ENCODE peak calls at places on chromosomes 6 and 20, in nine cellular contexts. One of them, this sample, is unnamed.

GRCh38 chr6:43129434-43130194 is 41.5 kb upstream of the SRF start:
- DNase-seq in NCI-H1105: no peak
- DNase-seq in stimulated activated CD8-positive, alpha-beta memory T cell treated with anti-CD3 and anti-CD28 coated beads, Interleukin-4, amount 100 ng/mL, for 1 hour: no peak
- DNase-seq in Peyer's patch: peak; percentile 62
- DNase-seq in WERI-Rb-1: peak; percentile 66
- DNase-seq in EL: peak; percentile 61
- DNase-seq in activated naive CD4-positive, alpha-beta T cell treated with anti-CD3 and anti-CD28 coated beads for 36 hours: peak; percentile 26
- DNase-seq in CD4-positive, CD25-positive, alpha-beta regulatory T cell: no peak
- DNase-seq in pons: no peak
- DNase-seq in this sample: no peak

GRCh38 chr20:21693322-21693721 is 12.1 kb upstream of the PAX1 start:
- DNase-seq in Peyer's patch: no peak
- DNase-seq in CD4-positive, CD25-positive, alpha-beta regulatory T cell: no peak
- DNase-seq in WERI-Rb-1: no peak
- DNase-seq in stimulated activated CD8-positive, alpha-beta memory T cell treated with anti-CD3 and anti-CD28 coated beads, Interleukin-4, amount 100 ng/mL, for 1 hour: no peak
- DNase-seq in EL: no peak
- DNase-seq in NCI-H1105: peak; percentile 15
- DNase-seq in activated naive CD4-positive, alpha-beta T cell treated with anti-CD3 and anti-CD28 coated beads for 36 hours: no peak
- DNase-seq in pons: no peak
- DNase-seq in this sample: no peak

GRCh38 chr6:36492621-36493020 is 49.8 kb downstream of the KCTD20 start:
- DNase-seq in NCI-H1105: no peak
- DNase-seq in Peyer's patch: no peak
- DNase-seq in activated naive CD4-positive, alpha-beta T cell treated with anti-CD3 and anti-CD28 coated beads for 36 hours: no peak
- DNase-seq in WERI-Rb-1: no peak
- DNase-seq in EL: no peak
- DNase-seq in stimulated activated CD8-positive, alpha-beta memory T cell treated with anti-CD3 and anti-CD28 coated beads, Interleukin-4, amount 100 ng/mL, for 1 hour: no peak
- DNase-seq in CD4-positive, CD25-positive, alpha-beta regulatory T cell: no peak
- DNase-seq in pons: no peak
- DNase-seq in this sample: no peak

GRCh38 chr6:37005061-37005810 is at the start of gene FGD2:
- DNase-seq in stimulated activated CD8-positive, alpha-beta memory T cell treated with anti-CD3 and anti-CD28 coated beads, Interleukin-4, amount 100 ng/mL, for 1 hour: no peak
- DNase-seq in Peyer's patch: peak; percentile 84
- DNase-seq in pons: peak; percentile 19
- DNase-seq in CD4-positive, CD25-positive, alpha-beta regulatory T cell: no peak
- DNase-seq in EL: no peak
- DNase-seq in activated naive CD4-positive, alpha-beta T cell treated with anti-CD3 and anti-CD28 coated beads for 36 hours: no peak
- DNase-seq in WERI-Rb-1: no peak
- DNase-seq in NCI-H1105: no peak
- DNase-seq in this sample: no peak

GRCh38 chr6:149043476-149044130 is 273.9 kb upstream of the TAB2 start:
- DNase-seq in Peyer's patch: no peak
- DNase-seq in stimulated activated CD8-positive, alpha-beta memory T cell treated with anti-CD3 and anti-CD28 coated beads, Interleukin-4, amount 100 ng/mL, for 1 hour: no peak
- DNase-seq in CD4-positive, CD25-positive, alpha-beta regulatory T cell: no peak
- DNase-seq in activated naive CD4-positive, alpha-beta T cell treated with anti-CD3 and anti-CD28 coated beads for 36 hours: peak; percentile 53
- DNase-seq in WERI-Rb-1: peak; percentile 70
- DNase-seq in EL: peak; percentile 19
- DNase-seq in NCI-H1105: no peak
- DNase-seq in pons: no peak
- DNase-seq in this sample: no peak

GRCh38 chr20:59300341-59301081 is at the start of gene EDN3:
- DNase-seq in activated naive CD4-positive, alpha-beta T cell treated with anti-CD3 and anti-CD28 coated beads for 36 hours: no peak
- DNase-seq in NCI-H1105: no peak
- DNase-seq in WERI-Rb-1: no peak
- DNase-seq in pons: no peak
- DNase-seq in stimulated activated CD8-positive, alpha-beta memory T cell treated with anti-CD3 and anti-CD28 coated beads, Interleukin-4, amount 100 ng/mL, for 1 hour: no peak
- DNase-seq in EL: no peak
- DNase-seq in Peyer's patch: peak; percentile 58
- DNase-seq in CD4-positive, CD25-positive, alpha-beta regulatory T cell: no peak
- DNase-seq in this sample: no peak

GRCh38 chr20:2673453-2673852 is 9.4 kb upstream of the IDH3B start:
- DNase-seq in CD4-positive, CD25-positive, alpha-beta regulatory T cell: no peak
- DNase-seq in WERI-Rb-1: no peak
- DNase-seq in NCI-H1105: no peak
- DNase-seq in Peyer's patch: no peak
- DNase-seq in pons: no peak
- DNase-seq in EL: no peak
- DNase-seq in activated naive CD4-positive, alpha-beta T cell treated with anti-CD3 and anti-CD28 coated beads for 36 hours: no peak
- DNase-seq in stimulated activated CD8-positive, alpha-beta memory T cell treated with anti-CD3 and anti-CD28 coated beads, Interleukin-4, amount 100 ng/mL, for 1 hour: no peak
- DNase-seq in this sample: no peak

GRCh38 chr6:43702522-43703440 is 15.2 kb upstream of the MRPS18A start:
- DNase-seq in activated naive CD4-positive, alpha-beta T cell treated with anti-CD3 and anti-CD28 coated beads for 36 hours: peak; percentile 35
- DNase-seq in WERI-Rb-1: peak; percentile 86
- DNase-seq in pons: peak; percentile 10
- DNase-seq in NCI-H1105: no peak
- DNase-seq in CD4-positive, CD25-positive, alpha-beta regulatory T cell: no peak
- DNase-seq in stimulated activated CD8-positive, alpha-beta memory T cell treated with anti-CD3 and anti-CD28 coated beads, Interleukin-4, amount 100 ng/mL, for 1 hour: no peak
- DNase-seq in EL: peak; percentile 97
- DNase-seq in Peyer's patch: peak; percentile 92
- DNase-seq in this sample: no peak

GRCh38 chr6:21588812-21589811 is 4.4 kb upstream of the SOX4 start:
- DNase-seq in WERI-Rb-1: peak; percentile 97
- DNase-seq in stimulated activated CD8-positive, alpha-beta memory T cell treated with anti-CD3 and anti-CD28 coated beads, Interleukin-4, amount 100 ng/mL, for 1 hour: no peak
- DNase-seq in CD4-positive, CD25-positive, alpha-beta regulatory T cell: peak; percentile 71
- DNase-seq in EL: peak; percentile 82
- DNase-seq in Peyer's patch: peak; percentile 93
- DNase-seq in pons: peak; percentile 72
- DNase-seq in NCI-H1105: peak; percentile 95
- DNase-seq in activated naive CD4-positive, alpha-beta T cell treated with anti-CD3 and anti-CD28 coated beads for 36 hours: peak; percentile 87
- DNase-seq in this sample: peak; percentile 67

GRCh38 chr20:1800777-1801176 is 94.4 kb upstream of the SIRPA start:
- DNase-seq in NCI-H1105: no peak
- DNase-seq in stimulated activated CD8-positive, alpha-beta memory T cell treated with anti-CD3 and anti-CD28 coated beads, Interleukin-4, amount 100 ng/mL, for 1 hour: no peak
- DNase-seq in Peyer's patch: no peak
- DNase-seq in pons: peak; percentile 74
- DNase-seq in CD4-positive, CD25-positive, alpha-beta regulatory T cell: no peak
- DNase-seq in WERI-Rb-1: no peak
- DNase-seq in EL: no peak
- DNase-seq in activated naive CD4-positive, alpha-beta T cell treated with anti-CD3 and anti-CD28 coated beads for 36 hours: no peak
- DNase-seq in this sample: no peak

GRCh38 chr6:83603560-83603959 is 91.2 kb downstream of the PRSS35 start:
- DNase-seq in activated naive CD4-positive, alpha-beta T cell treated with anti-CD3 and anti-CD28 coated beads for 36 hours: no peak
- DNase-seq in pons: no peak
- DNase-seq in EL: no peak
- DNase-seq in WERI-Rb-1: no peak
- DNase-seq in NCI-H1105: no peak
- DNase-seq in Peyer's patch: no peak
- DNase-seq in stimulated activated CD8-positive, alpha-beta memory T cell treated with anti-CD3 and anti-CD28 coated beads, Interleukin-4, amount 100 ng/mL, for 1 hour: no peak
- DNase-seq in CD4-positive, CD25-positive, alpha-beta regulatory T cell: no peak
- DNase-seq in this sample: no peak

GRCh38 chr6:52526634-52527033 is 50.2 kb downstream of the TRAM2 start:
- DNase-seq in activated naive CD4-positive, alpha-beta T cell treated with anti-CD3 and anti-CD28 coated beads for 36 hours: no peak
- DNase-seq in stimulated activated CD8-positive, alpha-beta memory T cell treated with anti-CD3 and anti-CD28 coated beads, Interleukin-4, amount 100 ng/mL, for 1 hour: no peak
- DNase-seq in WERI-Rb-1: no peak
- DNase-seq in Peyer's patch: no peak
- DNase-seq in CD4-positive, CD25-positive, alpha-beta regulatory T cell: no peak
- DNase-seq in EL: peak; percentile 83
- DNase-seq in pons: no peak
- DNase-seq in NCI-H1105: no peak
- DNase-seq in this sample: no peak

GRCh38 chr20:64108731-64109389 is 1.5 kb upstream of the NPBWR2 start:
- DNase-seq in NCI-H1105: no peak
- DNase-seq in EL: no peak
- DNase-seq in WERI-Rb-1: no peak
- DNase-seq in stimulated activated CD8-positive, alpha-beta memory T cell treated with anti-CD3 and anti-CD28 coated beads, Interleukin-4, amount 100 ng/mL, for 1 hour: no peak
- DNase-seq in activated naive CD4-positive, alpha-beta T cell treated with anti-CD3 and anti-CD28 coated beads for 36 hours: no peak
- DNase-seq in pons: no peak
- DNase-seq in CD4-positive, CD25-positive, alpha-beta regulatory T cell: no peak
- DNase-seq in Peyer's patch: peak; percentile 32
- DNase-seq in this sample: no peak

GRCh38 chr6:155974967-155975366 is 519.3 kb upstream of the NOX3 start:
- DNase-seq in stimulated activated CD8-positive, alpha-beta memory T cell treated with anti-CD3 and anti-CD28 coated beads, Interleukin-4, amount 100 ng/mL, for 1 hour: no peak
- DNase-seq in activated naive CD4-positive, alpha-beta T cell treated with anti-CD3 and anti-CD28 coated beads for 36 hours: no peak
- DNase-seq in NCI-H1105: no peak
- DNase-seq in EL: no peak
- DNase-seq in Peyer's patch: no peak
- DNase-seq in pons: no peak
- DNase-seq in WERI-Rb-1: no peak
- DNase-seq in CD4-positive, CD25-positive, alpha-beta regulatory T cell: no peak
- DNase-seq in this sample: no peak

GRCh38 chr6:44263357-44264100 is 1.8 kb downstream of the NFKBIE start:
- DNase-seq in WERI-Rb-1: no peak
- DNase-seq in stimulated activated CD8-positive, alpha-beta memory T cell treated with anti-CD3 and anti-CD28 coated beads, Interleukin-4, amount 100 ng/mL, for 1 hour: no peak
- DNase-seq in NCI-H1105: no peak
- DNase-seq in activated naive CD4-positive, alpha-beta T cell treated with anti-CD3 and anti-CD28 coated beads for 36 hours: peak; percentile 66
- DNase-seq in EL: peak; percentile 71
- DNase-seq in CD4-positive, CD25-positive, alpha-beta regulatory T cell: no peak
- DNase-seq in Peyer's patch: no peak
- DNase-seq in pons: no peak
- DNase-seq in this sample: no peak

GRCh38 chr6:11634110-11634509 is 96.6 kb downstream of the TMEM170B start:
- DNase-seq in NCI-H1105: no peak
- DNase-seq in EL: no peak
- DNase-seq in WERI-Rb-1: no peak
- DNase-seq in pons: no peak
- DNase-seq in Peyer's patch: no peak
- DNase-seq in stimulated activated CD8-positive, alpha-beta memory T cell treated with anti-CD3 and anti-CD28 coated beads, Interleukin-4, amount 100 ng/mL, for 1 hour: no peak
- DNase-seq in activated naive CD4-positive, alpha-beta T cell treated with anti-CD3 and anti-CD28 coated beads for 36 hours: no peak
- DNase-seq in CD4-positive, CD25-positive, alpha-beta regulatory T cell: no peak
- DNase-seq in this sample: no peak

GRCh38 chr6:24899647-24900325 is 36.0 kb downstream of the RIPOR2 start:
- DNase-seq in CD4-positive, CD25-positive, alpha-beta regulatory T cell: no peak
- DNase-seq in EL: no peak
- DNase-seq in Peyer's patch: no peak
- DNase-seq in NCI-H1105: no peak
- DNase-seq in activated naive CD4-positive, alpha-beta T cell treated with anti-CD3 and anti-CD28 coated beads for 36 hours: peak; percentile 69
- DNase-seq in stimulated activated CD8-positive, alpha-beta memory T cell treated with anti-CD3 and anti-CD28 coated beads, Interleukin-4, amount 100 ng/mL, for 1 hour: no peak
- DNase-seq in WERI-Rb-1: no peak
- DNase-seq in pons: no peak
- DNase-seq in this sample: peak; percentile 31

GRCh38 chr6:118578617-118579016 is 30.5 kb downstream of the PLN start:
- DNase-seq in NCI-H1105: no peak
- DNase-seq in activated naive CD4-positive, alpha-beta T cell treated with anti-CD3 and anti-CD28 coated beads for 36 hours: no peak
- DNase-seq in EL: no peak
- DNase-seq in stimulated activated CD8-positive, alpha-beta memory T cell treated with anti-CD3 and anti-CD28 coated beads, Interleukin-4, amount 100 ng/mL, for 1 hour: no peak
- DNase-seq in WERI-Rb-1: no peak
- DNase-seq in CD4-positive, CD25-positive, alpha-beta regulatory T cell: no peak
- DNase-seq in pons: no peak
- DNase-seq in Peyer's patch: no peak
- DNase-seq in this sample: no peak